ENCODE peak calls at places on chromosomes 4 and X, in nine cellular contexts. One of them, this sample, is unnamed.
A peak's percentile ranks its signal among the peaks of the same experiment; 100 is the strongest.

GRCh38 chr4:125314676-125315570 is at the start of gene FAT4:
- DNase-seq in astrocyte of the spinal cord: peak; percentile 99
- DNase-seq in A549: peak; percentile 88
- DNase-seq in astrocyte of the cerebellum: peak; percentile 95
- DNase-seq in HCT116: peak; percentile 85
- DNase-seq in thyroid gland: peak; percentile 98
- DNase-seq in GM10248: peak; percentile 66
- DNase-seq in heart left ventricle: peak; percentile 96
- DNase-seq in CD8-positive, alpha-beta T cell: peak; percentile 17
- DNase-seq in this sample: peak; percentile 95

GRCh38 chrX:45428816-45429215 is 228.1 kb upstream of the DIPK2B start:
- DNase-seq in astrocyte of the spinal cord: peak; percentile 56
- DNase-seq in A549: no peak
- DNase-seq in astrocyte of the cerebellum: peak; percentile 74
- DNase-seq in HCT116: no peak
- DNase-seq in thyroid gland: no peak
- DNase-seq in GM10248: no peak
- DNase-seq in heart left ventricle: no peak
- DNase-seq in CD8-positive, alpha-beta T cell: no peak
- DNase-seq in this sample: no peak

GRCh38 chr4:151486166-151486565 is 77.2 kb downstream of the FHIP1A start:
- DNase-seq in astrocyte of the spinal cord: peak; percentile 68
- DNase-seq in A549: no peak
- DNase-seq in astrocyte of the cerebellum: no peak
- DNase-seq in HCT116: no peak
- DNase-seq in thyroid gland: no peak
- DNase-seq in GM10248: no peak
- DNase-seq in heart left ventricle: no peak
- DNase-seq in CD8-positive, alpha-beta T cell: no peak
- DNase-seq in this sample: no peak

GRCh38 chrX:10507181-10507580 is 113.2 kb downstream of the MID1 start:
- DNase-seq in astrocyte of the spinal cord: peak; percentile 59
- DNase-seq in A549: no peak
- DNase-seq in astrocyte of the cerebellum: peak; percentile 63
- DNase-seq in HCT116: no peak
- DNase-seq in thyroid gland: no peak
- DNase-seq in GM10248: no peak
- DNase-seq in heart left ventricle: no peak
- DNase-seq in CD8-positive, alpha-beta T cell: no peak
- DNase-seq in this sample: no peak

GRCh38 chr4:146998157-146998556 is 52.5 kb upstream of the TTC29 start:
- DNase-seq in astrocyte of the spinal cord: no peak
- DNase-seq in A549: no peak
- DNase-seq in astrocyte of the cerebellum: no peak
- DNase-seq in HCT116: no peak
- DNase-seq in thyroid gland: no peak
- DNase-seq in GM10248: no peak
- DNase-seq in heart left ventricle: no peak
- DNase-seq in CD8-positive, alpha-beta T cell: no peak
- DNase-seq in this sample: no peak

GRCh38 chr4:170386511-170386910 is 296.8 kb upstream of the AADAT start:
- DNase-seq in astrocyte of the spinal cord: no peak
- DNase-seq in A549: no peak
- DNase-seq in astrocyte of the cerebellum: no peak
- DNase-seq in HCT116: no peak
- DNase-seq in thyroid gland: no peak
- DNase-seq in GM10248: no peak
- DNase-seq in heart left ventricle: no peak
- DNase-seq in CD8-positive, alpha-beta T cell: no peak
- DNase-seq in this sample: no peak

GRCh38 chrX:56231706-56232105 is 450 bp upstream of the KLF8 start:
- DNase-seq in astrocyte of the spinal cord: no peak
- DNase-seq in A549: no peak
- DNase-seq in astrocyte of the cerebellum: no peak
- DNase-seq in HCT116: no peak
- DNase-seq in thyroid gland: no peak
- DNase-seq in GM10248: no peak
- DNase-seq in heart left ventricle: peak; percentile 19
- DNase-seq in CD8-positive, alpha-beta T cell: no peak
- DNase-seq in this sample: no peak

GRCh38 chrX:151151668-151152267 is 24.6 kb upstream of the GPR50 start:
- DNase-seq in astrocyte of the spinal cord: peak; percentile 36
- DNase-seq in A549: peak; percentile 57
- DNase-seq in astrocyte of the cerebellum: peak; percentile 22
- DNase-seq in HCT116: peak; percentile 13
- DNase-seq in thyroid gland: peak; percentile 2
- DNase-seq in GM10248: peak; percentile 38
- DNase-seq in heart left ventricle: peak; percentile 16
- DNase-seq in CD8-positive, alpha-beta T cell: peak; percentile 4
- DNase-seq in this sample: peak; percentile 71

GRCh38 chrX:153727108-153727931 is 2.7 kb downstream of the ABCD1 start:
- DNase-seq in astrocyte of the spinal cord: peak; percentile 9
- DNase-seq in A549: no peak
- DNase-seq in astrocyte of the cerebellum: no peak
- DNase-seq in HCT116: no peak
- DNase-seq in thyroid gland: peak; percentile 74
- DNase-seq in GM10248: no peak
- DNase-seq in heart left ventricle: peak; percentile 58
- DNase-seq in CD8-positive, alpha-beta T cell: no peak
- DNase-seq in this sample: peak; percentile 81

GRCh38 chr4:139725236-139725635 is 59.6 kb downstream of the MGST2 start:
- DNase-seq in astrocyte of the spinal cord: no peak
- DNase-seq in A549: no peak
- DNase-seq in astrocyte of the cerebellum: no peak
- DNase-seq in HCT116: no peak
- DNase-seq in thyroid gland: no peak
- DNase-seq in GM10248: no peak
- DNase-seq in heart left ventricle: no peak
- DNase-seq in CD8-positive, alpha-beta T cell: no peak
- DNase-seq in this sample: no peak

GRCh38 chr4:1409079-1409805 is 3.0 kb upstream of the NKX1-1 start:
- DNase-seq in astrocyte of the spinal cord: no peak
- DNase-seq in A549: no peak
- DNase-seq in astrocyte of the cerebellum: no peak
- DNase-seq in HCT116: no peak
- DNase-seq in thyroid gland: no peak
- DNase-seq in GM10248: no peak
- DNase-seq in heart left ventricle: no peak
- DNase-seq in CD8-positive, alpha-beta T cell: no peak
- DNase-seq in this sample: no peak

GRCh38 chr4:150149381-150149780 is 71.1 kb downstream of the DCLK2 start:
- DNase-seq in astrocyte of the spinal cord: peak; percentile 54
- DNase-seq in A549: no peak
- DNase-seq in astrocyte of the cerebellum: peak; percentile 80
- DNase-seq in HCT116: no peak
- DNase-seq in thyroid gland: no peak
- DNase-seq in GM10248: no peak
- DNase-seq in heart left ventricle: no peak
- DNase-seq in CD8-positive, alpha-beta T cell: no peak
- DNase-seq in this sample: no peak

GRCh38 chrX:48715876-48716502 is 19.5 kb downstream of the SUV39H1 start:
- DNase-seq in astrocyte of the spinal cord: peak; percentile 58
- DNase-seq in A549: no peak
- DNase-seq in astrocyte of the cerebellum: peak; percentile 35
- DNase-seq in HCT116: no peak
- DNase-seq in thyroid gland: no peak
- DNase-seq in GM10248: no peak
- DNase-seq in heart left ventricle: no peak
- DNase-seq in CD8-positive, alpha-beta T cell: no peak
- DNase-seq in this sample: no peak

GRCh38 chr4:167308876-167309275 is 74.6 kb upstream of the SPOCK3 start:
- DNase-seq in astrocyte of the spinal cord: no peak
- DNase-seq in A549: peak; percentile 1
- DNase-seq in astrocyte of the cerebellum: no peak
- DNase-seq in HCT116: no peak
- DNase-seq in thyroid gland: no peak
- DNase-seq in GM10248: no peak
- DNase-seq in heart left ventricle: no peak
- DNase-seq in CD8-positive, alpha-beta T cell: no peak
- DNase-seq in this sample: no peak

GRCh38 chr4:159206427-159206871 is 103.6 kb downstream of the RAPGEF2 start:
- DNase-seq in astrocyte of the spinal cord: peak; percentile 36
- DNase-seq in A549: no peak
- DNase-seq in astrocyte of the cerebellum: no peak
- DNase-seq in HCT116: no peak
- DNase-seq in thyroid gland: no peak
- DNase-seq in GM10248: peak; percentile 46
- DNase-seq in heart left ventricle: no peak
- DNase-seq in CD8-positive, alpha-beta T cell: no peak
- DNase-seq in this sample: no peak

GRCh38 chr4:85474818-85475630 is at the start of gene ARHGAP24:
- DNase-seq in astrocyte of the spinal cord: peak; percentile 96
- DNase-seq in A549: peak; percentile 91
- DNase-seq in astrocyte of the cerebellum: peak; percentile 93
- DNase-seq in HCT116: peak; percentile 70
- DNase-seq in thyroid gland: peak; percentile 88
- DNase-seq in GM10248: peak; percentile 78
- DNase-seq in heart left ventricle: peak; percentile 83
- DNase-seq in CD8-positive, alpha-beta T cell: no peak
- DNase-seq in this sample: peak; percentile 99
- TF ChIP-seq CTCF in astrocyte of the spinal cord: no peak
- TF ChIP-seq CTCF in A549: no peak
- TF ChIP-seq CTCF in astrocyte of the cerebellum: no peak
- TF ChIP-seq CTCF in HCT116: no peak
- TF ChIP-seq CTCF in thyroid gland: no peak
- TF ChIP-seq CTCF in GM10248: no peak
- TF ChIP-seq CTCF in heart left ventricle: no peak
- TF ChIP-seq CTCF in CD8-positive, alpha-beta T cell: no peak
- TF ChIP-seq CTCF in this sample: no peak

GRCh38 chr4:98659106-98659592 is 738 bp upstream of the TSPAN5 start:
- DNase-seq in astrocyte of the spinal cord: peak; percentile 58
- DNase-seq in A549: peak; percentile 43
- DNase-seq in astrocyte of the cerebellum: no peak
- DNase-seq in HCT116: no peak
- DNase-seq in thyroid gland: peak; percentile 12
- DNase-seq in GM10248: no peak
- DNase-seq in heart left ventricle: no peak
- DNase-seq in CD8-positive, alpha-beta T cell: no peak
- DNase-seq in this sample: no peak
- TF ChIP-seq CTCF in astrocyte of the spinal cord: peak; percentile 30
- TF ChIP-seq CTCF in A549: no peak
- TF ChIP-seq CTCF in astrocyte of the cerebellum: no peak
- TF ChIP-seq CTCF in HCT116: no peak
- TF ChIP-seq CTCF in thyroid gland: no peak
- TF ChIP-seq CTCF in GM10248: no peak
- TF ChIP-seq CTCF in heart left ventricle: no peak
- TF ChIP-seq CTCF in CD8-positive, alpha-beta T cell: no peak
- TF ChIP-seq CTCF in this sample: no peak

GRCh38 chr4:152700151-152700550 is 20.4 kb upstream of the TMEM154 start:
- DNase-seq in astrocyte of the spinal cord: no peak
- DNase-seq in A549: no peak
- DNase-seq in astrocyte of the cerebellum: no peak
- DNase-seq in HCT116: no peak
- DNase-seq in thyroid gland: no peak
- DNase-seq in GM10248: no peak
- DNase-seq in heart left ventricle: no peak
- DNase-seq in CD8-positive, alpha-beta T cell: no peak
- DNase-seq in this sample: peak; percentile 60

GRCh38 chr4:152699313-152699712 is 19.5 kb upstream of the TMEM154 start:
- DNase-seq in astrocyte of the spinal cord: no peak
- DNase-seq in A549: no peak
- DNase-seq in astrocyte of the cerebellum: no peak
- DNase-seq in HCT116: no peak
- DNase-seq in thyroid gland: no peak
- DNase-seq in GM10248: no peak
- DNase-seq in heart left ventricle: no peak
- DNase-seq in CD8-positive, alpha-beta T cell: no peak
- DNase-seq in this sample: no peak

GRCh38 chr4:152696764-152697250 is 17.0 kb upstream of the TMEM154 start:
- DNase-seq in astrocyte of the spinal cord: peak; percentile 96
- DNase-seq in A549: no peak
- DNase-seq in astrocyte of the cerebellum: peak; percentile 92
- DNase-seq in HCT116: peak; percentile 54
- DNase-seq in thyroid gland: no peak
- DNase-seq in GM10248: peak; percentile 84
- DNase-seq in heart left ventricle: no peak
- DNase-seq in CD8-positive, alpha-beta T cell: peak; percentile 20
- DNase-seq in this sample: peak; percentile 70

GRCh38 chr4:152697284-152698011 is 17.7 kb upstream of the TMEM154 start:
- DNase-seq in astrocyte of the spinal cord: no peak
- DNase-seq in A549: no peak
- DNase-seq in astrocyte of the cerebellum: no peak
- DNase-seq in HCT116: no peak
- DNase-seq in thyroid gland: no peak
- DNase-seq in GM10248: no peak
- DNase-seq in heart left ventricle: no peak
- DNase-seq in CD8-positive, alpha-beta T cell: no peak
- DNase-seq in this sample: peak; percentile 77

GRCh38 chr4:152698012-152698499 is 18.3 kb upstream of the TMEM154 start:
- DNase-seq in astrocyte of the spinal cord: no peak
- DNase-seq in A549: no peak
- DNase-seq in astrocyte of the cerebellum: no peak
- DNase-seq in HCT116: no peak
- DNase-seq in thyroid gland: no peak
- DNase-seq in GM10248: no peak
- DNase-seq in heart left ventricle: no peak
- DNase-seq in CD8-positive, alpha-beta T cell: no peak
- DNase-seq in this sample: no peak
- TF ChIP-seq CTCF in astrocyte of the spinal cord: no peak
- TF ChIP-seq CTCF in A549: no peak
- TF ChIP-seq CTCF in astrocyte of the cerebellum: no peak
- TF ChIP-seq CTCF in HCT116: no peak
- TF ChIP-seq CTCF in thyroid gland: no peak
- TF ChIP-seq CTCF in GM10248: no peak
- TF ChIP-seq CTCF in heart left ventricle: no peak
- TF ChIP-seq CTCF in CD8-positive, alpha-beta T cell: no peak
- TF ChIP-seq CTCF in this sample: no peak

GRCh38 chr4:128376958-128377357 is 89.3 kb upstream of the PGRMC2 start:
- DNase-seq in astrocyte of the spinal cord: no peak
- DNase-seq in A549: no peak
- DNase-seq in astrocyte of the cerebellum: no peak
- DNase-seq in HCT116: no peak
- DNase-seq in thyroid gland: no peak
- DNase-seq in GM10248: no peak
- DNase-seq in heart left ventricle: no peak
- DNase-seq in CD8-positive, alpha-beta T cell: no peak
- DNase-seq in this sample: no peak

GRCh38 chr4:128378668-128379067 is 91.1 kb upstream of the PGRMC2 start:
- DNase-seq in astrocyte of the spinal cord: no peak
- DNase-seq in A549: no peak
- DNase-seq in astrocyte of the cerebellum: no peak
- DNase-seq in HCT116: no peak
- DNase-seq in thyroid gland: no peak
- DNase-seq in GM10248: no peak
- DNase-seq in heart left ventricle: no peak
- DNase-seq in CD8-positive, alpha-beta T cell: no peak
- DNase-seq in this sample: no peak

GRCh38 chr4:128380306-128380705 is 92.7 kb upstream of the PGRMC2 start:
- DNase-seq in astrocyte of the spinal cord: no peak
- DNase-seq in A549: no peak
- DNase-seq in astrocyte of the cerebellum: no peak
- DNase-seq in HCT116: no peak
- DNase-seq in thyroid gland: peak; percentile 67
- DNase-seq in GM10248: no peak
- DNase-seq in heart left ventricle: no peak
- DNase-seq in CD8-positive, alpha-beta T cell: no peak
- DNase-seq in this sample: no peak

GRCh38 chr4:128381748-128382559 is 94.3 kb upstream of the PGRMC2 start:
- DNase-seq in astrocyte of the spinal cord: no peak
- DNase-seq in A549: no peak
- DNase-seq in astrocyte of the cerebellum: no peak
- DNase-seq in HCT116: no peak
- DNase-seq in thyroid gland: no peak
- DNase-seq in GM10248: no peak
- DNase-seq in heart left ventricle: no peak
- DNase-seq in CD8-positive, alpha-beta T cell: no peak
- DNase-seq in this sample: no peak

GRCh38 chr4:128379860-128380259 is 92.2 kb upstream of the PGRMC2 start:
- DNase-seq in astrocyte of the spinal cord: peak; percentile 42
- DNase-seq in A549: peak; percentile 53
- DNase-seq in astrocyte of the cerebellum: no peak
- DNase-seq in HCT116: no peak
- DNase-seq in thyroid gland: peak; percentile 54
- DNase-seq in GM10248: peak; percentile 41
- DNase-seq in heart left ventricle: peak; percentile 42
- DNase-seq in CD8-positive, alpha-beta T cell: no peak
- DNase-seq in this sample: peak; percentile 59
- TF ChIP-seq CTCF in astrocyte of the spinal cord: peak; percentile 69
- TF ChIP-seq CTCF in A549: peak; percentile 35
- TF ChIP-seq CTCF in astrocyte of the cerebellum: peak; percentile 62
- TF ChIP-seq CTCF in HCT116: peak; percentile 50
- TF ChIP-seq CTCF in thyroid gland: peak; percentile 60
- TF ChIP-seq CTCF in GM10248: peak; percentile 47
- TF ChIP-seq CTCF in heart left ventricle: peak; percentile 66
- TF ChIP-seq CTCF in CD8-positive, alpha-beta T cell: no peak
- TF ChIP-seq CTCF in this sample: peak; percentile 30

This sample was measured in MCF 10A.